ENCODE peak calls at places on chromosomes 11 and 22, in four cellular contexts. B is transverse colon, F is SK-MEL-5, N is HTR-8/SVneo. I is an unnamed sample.
A peak's percentile ranks its signal among the peaks of the same experiment; 100 is the strongest.

GRCh38 chr11:1826552-1827094 is 8.2 kb upstream of the SYT8 start:
- DNase-seq in B (peak; percentile 56), F (peak; percentile 54), N (no peak), I (peak; percentile 34)

GRCh38 chr11:69403556-69404215 is 77.8 kb upstream of the LINC01488 start:
- DNase-seq in B (no peak), F (no peak), N (no peak), I (peak; percentile 14)

GRCh38 chr22:27726726-27727449 is 74.7 kb downstream of the MN1 start:
- DNase-seq in B (peak; percentile 28), F (no peak), N (no peak), I (peak; percentile 59)

GRCh38 chr11:45449036-45449601 is 163.0 kb upstream of the SYT13 start:
- DNase-seq in B (no peak), F (no peak), N (no peak), I (no peak)

GRCh38 chr22:17917490-17917983 is 106.8 kb downstream of the MICAL3 start:
- DNase-seq in B (peak; percentile 89), F (no peak), N (no peak), I (no peak)

GRCh38 chr22:31647516-31647915 is 14.5 kb downstream of the PISD start:
- DNase-seq in B (no peak), F (no peak), N (no peak), I (no peak)

GRCh38 chr11:22930816-22931594 is 70.7 kb upstream of the CCDC179 start:
- DNase-seq in B (no peak), F (no peak), N (no peak), I (no peak)

GRCh38 chr11:30579776-30580175 is 6.4 kb downstream of the MPPED2 start:
- DNase-seq in B (no peak), F (no peak), N (no peak), I (no peak)

GRCh38 chr11:42407379-42407778 is 904.4 kb upstream of the API5 start:
- DNase-seq in B (no peak), F (peak; percentile 5), N (no peak), I (no peak)

I was measured in RWPE1.